ENCODE peak calls at places on chromosome 20, in eight cellular contexts. One of them, this sample, is unnamed. For H3K36me3, the result is how much of the 10 kb centered on the place peaks cover.

GRCh38 chr20:58497076-58497665 is 18.0 kb downstream of the APCDD1L start:
- DNase-seq in CD4-positive, alpha-beta memory T cell: no peak
- DNase-seq in stomach: no peak
- DNase-seq in right lobe of liver: no peak
- DNase-seq in naive thymus-derived CD4-positive, alpha-beta T cell: no peak
- DNase-seq in psoas muscle: no peak
- DNase-seq in small intestine: no peak
- DNase-seq in transverse colon: no peak
- DNase-seq in this sample: no peak

GRCh38 chr20:49320460-49320859 is 42.6 kb upstream of the ZNFX1 start:
- DNase-seq in naive thymus-derived CD4-positive, alpha-beta T cell: no peak
- DNase-seq in CD4-positive, alpha-beta memory T cell: no peak
- DNase-seq in stomach: no peak
- DNase-seq in psoas muscle: no peak
- DNase-seq in transverse colon: no peak
- DNase-seq in small intestine: peak
- DNase-seq in right lobe of liver: no peak
- DNase-seq in this sample: peak

GRCh38 chr20:47438464-47439381 is 63.0 kb upstream of the NCOA3 start:
- DNase-seq in small intestine: peak
- DNase-seq in right lobe of liver: no peak
- DNase-seq in stomach: no peak
- DNase-seq in CD4-positive, alpha-beta memory T cell: peak
- DNase-seq in naive thymus-derived CD4-positive, alpha-beta T cell: no peak
- DNase-seq in psoas muscle: no peak
- DNase-seq in transverse colon: peak
- DNase-seq in this sample: no peak

GRCh38 chr20:51366155-51366886 is 176.2 kb downstream of the NFATC2 start:
- DNase-seq in psoas muscle: peak
- DNase-seq in stomach: peak
- DNase-seq in CD4-positive, alpha-beta memory T cell: no peak
- DNase-seq in right lobe of liver: no peak
- DNase-seq in naive thymus-derived CD4-positive, alpha-beta T cell: no peak
- DNase-seq in small intestine: no peak
- DNase-seq in transverse colon: peak
- DNase-seq in this sample: peak

GRCh38 chr20:60372282-60372681 is 414.1 kb downstream of the CDH26 start:
- DNase-seq in stomach: no peak
- DNase-seq in transverse colon: no peak
- DNase-seq in right lobe of liver: no peak
- DNase-seq in naive thymus-derived CD4-positive, alpha-beta T cell: no peak
- DNase-seq in small intestine: no peak
- DNase-seq in psoas muscle: no peak
- DNase-seq in CD4-positive, alpha-beta memory T cell: no peak
- DNase-seq in this sample: no peak

GRCh38 chr20:59082077-59082740 is 39.6 kb upstream of the PRELID3B start:
- DNase-seq in stomach: no peak
- DNase-seq in psoas muscle: no peak
- DNase-seq in transverse colon: no peak
- DNase-seq in CD4-positive, alpha-beta memory T cell: no peak
- DNase-seq in naive thymus-derived CD4-positive, alpha-beta T cell: no peak
- DNase-seq in small intestine: peak
- DNase-seq in right lobe of liver: no peak
- DNase-seq in this sample: no peak

GRCh38 chr20:24208652-24209051 is 220.1 kb upstream of the GGTLC1 start:
- DNase-seq in CD4-positive, alpha-beta memory T cell: no peak
- DNase-seq in right lobe of liver: no peak
- DNase-seq in transverse colon: no peak
- DNase-seq in stomach: no peak
- DNase-seq in naive thymus-derived CD4-positive, alpha-beta T cell: no peak
- DNase-seq in small intestine: no peak
- DNase-seq in psoas muscle: no peak
- DNase-seq in this sample: no peak

GRCh38 chr20:49501917-49502316 is 19.4 kb upstream of the KCNB1 start:
- DNase-seq in right lobe of liver: no peak
- DNase-seq in naive thymus-derived CD4-positive, alpha-beta T cell: no peak
- DNase-seq in transverse colon: no peak
- DNase-seq in CD4-positive, alpha-beta memory T cell: no peak
- DNase-seq in small intestine: no peak
- DNase-seq in stomach: no peak
- DNase-seq in psoas muscle: peak
- DNase-seq in this sample: peak

GRCh38 chr20:12882832-12883506 is 125.8 kb upstream of the SPTLC3 start:
- DNase-seq in stomach: no peak
- DNase-seq in naive thymus-derived CD4-positive, alpha-beta T cell: no peak
- DNase-seq in psoas muscle: no peak
- DNase-seq in small intestine: no peak
- DNase-seq in transverse colon: no peak
- DNase-seq in CD4-positive, alpha-beta memory T cell: no peak
- DNase-seq in right lobe of liver: no peak
- DNase-seq in this sample: peak

GRCh38 chr20:49452011-49452482 is 30.4 kb downstream of the KCNB1 start:
- DNase-seq in right lobe of liver: peak
- DNase-seq in CD4-positive, alpha-beta memory T cell: no peak
- DNase-seq in naive thymus-derived CD4-positive, alpha-beta T cell: no peak
- DNase-seq in psoas muscle: peak
- DNase-seq in small intestine: no peak
- DNase-seq in transverse colon: no peak
- DNase-seq in stomach: no peak
- DNase-seq in this sample: no peak

GRCh38 chr20:20710847-20711315 is 1.6 kb downstream of the RALGAPA2 start:
- DNase-seq in small intestine: peak
- DNase-seq in psoas muscle: no peak
- DNase-seq in stomach: peak
- DNase-seq in naive thymus-derived CD4-positive, alpha-beta T cell: no peak
- DNase-seq in CD4-positive, alpha-beta memory T cell: peak
- DNase-seq in transverse colon: peak
- DNase-seq in right lobe of liver: peak
- DNase-seq in this sample: no peak

GRCh38 chr20:50267041-50267865 is 76.6 kb downstream of the CEBPB start:
- DNase-seq in CD4-positive, alpha-beta memory T cell: no peak
- DNase-seq in small intestine: peak
- DNase-seq in stomach: peak
- DNase-seq in right lobe of liver: no peak
- DNase-seq in psoas muscle: peak
- DNase-seq in transverse colon: peak
- DNase-seq in naive thymus-derived CD4-positive, alpha-beta T cell: no peak
- DNase-seq in this sample: peak

GRCh38 chr20:20213722-20214121 is 154.2 kb upstream of the INSM1 start:
- DNase-seq in psoas muscle: no peak
- DNase-seq in small intestine: no peak
- DNase-seq in transverse colon: no peak
- DNase-seq in stomach: no peak
- DNase-seq in right lobe of liver: no peak
- DNase-seq in naive thymus-derived CD4-positive, alpha-beta T cell: no peak
- DNase-seq in CD4-positive, alpha-beta memory T cell: no peak
- DNase-seq in this sample: no peak

GRCh38 chr20:43442310-43442880 is 15.3 kb upstream of the SRSF6 start:
- DNase-seq in stomach: no peak
- DNase-seq in naive thymus-derived CD4-positive, alpha-beta T cell: no peak
- DNase-seq in small intestine: no peak
- DNase-seq in psoas muscle: no peak
- DNase-seq in CD4-positive, alpha-beta memory T cell: no peak
- DNase-seq in transverse colon: no peak
- DNase-seq in right lobe of liver: no peak
- DNase-seq in this sample: no peak

GRCh38 chr20:8309638-8310037 is 177.6 kb downstream of the PLCB1 start:
- DNase-seq in CD4-positive, alpha-beta memory T cell: no peak
- DNase-seq in small intestine: no peak
- DNase-seq in transverse colon: no peak
- DNase-seq in right lobe of liver: no peak
- DNase-seq in stomach: no peak
- DNase-seq in psoas muscle: no peak
- DNase-seq in naive thymus-derived CD4-positive, alpha-beta T cell: no peak
- DNase-seq in this sample: no peak

GRCh38 chr20:58890454-58891075 is 38.0 kb downstream of the GNAS start:
- DNase-seq in CD4-positive, alpha-beta memory T cell: peak
- DNase-seq in transverse colon: peak
- DNase-seq in small intestine: peak
- DNase-seq in right lobe of liver: peak
- DNase-seq in stomach: peak
- DNase-seq in psoas muscle: peak
- DNase-seq in naive thymus-derived CD4-positive, alpha-beta T cell: peak
- DNase-seq in this sample: peak

GRCh38 chr20:63347950-63348827 is 13.0 kb downstream of the CHRNA4 start:
- DNase-seq in naive thymus-derived CD4-positive, alpha-beta T cell: no peak
- DNase-seq in transverse colon: no peak
- DNase-seq in CD4-positive, alpha-beta memory T cell: no peak
- DNase-seq in psoas muscle: no peak
- DNase-seq in stomach: no peak
- DNase-seq in right lobe of liver: no peak
- DNase-seq in small intestine: no peak
- DNase-seq in this sample: no peak

GRCh38 chr20:11698124-11698523 is 219.6 kb upstream of the BTBD3 start:
- DNase-seq in small intestine: no peak
- DNase-seq in stomach: no peak
- DNase-seq in right lobe of liver: no peak
- DNase-seq in naive thymus-derived CD4-positive, alpha-beta T cell: no peak
- DNase-seq in CD4-positive, alpha-beta memory T cell: no peak
- DNase-seq in psoas muscle: no peak
- DNase-seq in transverse colon: no peak
- DNase-seq in this sample: no peak

GRCh38 chr20:1735417-1736089 is 78.0 kb upstream of the SIRPG start:
- DNase-seq in psoas muscle: no peak
- DNase-seq in stomach: no peak
- DNase-seq in small intestine: no peak
- DNase-seq in right lobe of liver: peak
- DNase-seq in naive thymus-derived CD4-positive, alpha-beta T cell: no peak
- DNase-seq in CD4-positive, alpha-beta memory T cell: no peak
- DNase-seq in transverse colon: no peak
- DNase-seq in this sample: no peak

GRCh38 chr20:4829494-4830211 is 107.9 kb downstream of the PRND start:
- DNase-seq in stomach: no peak
- DNase-seq in naive thymus-derived CD4-positive, alpha-beta T cell: peak
- DNase-seq in CD4-positive, alpha-beta memory T cell: no peak
- DNase-seq in right lobe of liver: no peak
- DNase-seq in transverse colon: no peak
- DNase-seq in psoas muscle: no peak
- DNase-seq in small intestine: no peak
- DNase-seq in this sample: no peak

GRCh38 chr20:56503911-56504310 is 20.6 kb upstream of the FAM209A start:
- DNase-seq in stomach: no peak
- DNase-seq in right lobe of liver: no peak
- DNase-seq in small intestine: no peak
- DNase-seq in naive thymus-derived CD4-positive, alpha-beta T cell: no peak
- DNase-seq in transverse colon: no peak
- DNase-seq in CD4-positive, alpha-beta memory T cell: no peak
- DNase-seq in psoas muscle: no peak
- DNase-seq in this sample: no peak

GRCh38 chr20:4719190-4719589 is 2.5 kb upstream of the PRND start:
- DNase-seq in naive thymus-derived CD4-positive, alpha-beta T cell: no peak
- DNase-seq in small intestine: no peak
- DNase-seq in psoas muscle: no peak
- DNase-seq in right lobe of liver: no peak
- DNase-seq in transverse colon: no peak
- DNase-seq in CD4-positive, alpha-beta memory T cell: no peak
- DNase-seq in stomach: no peak
- DNase-seq in this sample: no peak

GRCh38 chr20:25280574-25281535 is 33.0 kb downstream of the PYGB start:
- DNase-seq in CD4-positive, alpha-beta memory T cell: no peak
- DNase-seq in stomach: peak
- DNase-seq in right lobe of liver: peak
- DNase-seq in naive thymus-derived CD4-positive, alpha-beta T cell: no peak
- DNase-seq in psoas muscle: peak
- DNase-seq in transverse colon: peak
- DNase-seq in small intestine: no peak
- DNase-seq in this sample: peak

DNA sequence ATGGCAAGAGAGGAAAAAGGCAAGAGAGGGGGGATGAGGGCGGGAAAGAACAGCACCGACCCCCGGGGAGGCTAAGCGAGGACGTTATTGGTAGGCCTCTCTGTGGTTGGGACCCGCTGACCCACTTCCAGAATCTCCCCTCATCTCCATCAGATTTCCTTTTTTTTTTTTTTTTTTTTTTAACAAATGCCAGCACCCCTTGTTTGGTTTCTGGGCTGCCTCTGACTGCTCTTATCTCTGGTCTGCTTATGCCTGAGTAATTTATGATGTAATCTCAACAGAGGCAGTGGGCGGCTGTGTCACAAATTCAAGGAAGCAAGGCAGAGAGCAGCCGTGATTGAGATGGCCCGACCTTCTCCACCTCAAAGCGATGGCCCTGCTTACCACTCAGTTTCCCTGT is 98.3 kb downstream of the ZNF217 start:
- DNase-seq in stomach: no peak
- DNase-seq in psoas muscle: no peak
- DNase-seq in naive thymus-derived CD4-positive, alpha-beta T cell: no peak
- DNase-seq in small intestine: no peak
- DNase-seq in CD4-positive, alpha-beta memory T cell: no peak
- DNase-seq in transverse colon: no peak
- DNase-seq in right lobe of liver: no peak
- DNase-seq in this sample: no peak
- H3K27ac ChIP-seq in stomach: no peak
- H3K27ac ChIP-seq in psoas muscle: no peak
- H3K27ac ChIP-seq in naive thymus-derived CD4-positive, alpha-beta T cell: no peak
- H3K27ac ChIP-seq in small intestine: no peak
- H3K27ac ChIP-seq in CD4-positive, alpha-beta memory T cell: no peak
- H3K27ac ChIP-seq in transverse colon: no peak
- H3K27ac ChIP-seq in right lobe of liver: no peak
- H3K27ac ChIP-seq in this sample: no peak

DNA sequence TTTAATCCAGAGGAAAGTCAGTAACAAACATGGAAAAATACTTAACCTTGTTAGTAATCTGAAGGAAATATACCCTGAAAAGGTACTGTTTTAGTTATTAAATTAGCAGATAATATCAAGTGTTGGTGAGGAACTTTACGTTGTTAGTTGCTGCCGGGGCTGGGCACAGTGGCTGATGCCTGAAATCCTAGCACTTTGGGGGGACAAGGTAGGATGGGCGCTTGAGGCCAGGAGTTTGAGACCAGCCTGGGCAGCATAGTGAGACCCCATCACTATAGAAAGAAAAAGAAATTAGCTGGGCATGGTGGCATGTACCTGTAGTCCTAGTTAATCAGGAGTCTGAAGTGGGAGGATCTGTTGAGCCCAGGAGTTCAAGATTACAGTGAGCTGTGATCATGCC is 72.7 kb upstream of the DYNLRB1 start:
- DNase-seq in CD4-positive, alpha-beta memory T cell: no peak
- DNase-seq in naive thymus-derived CD4-positive, alpha-beta T cell: no peak
- DNase-seq in psoas muscle: no peak
- DNase-seq in stomach: no peak
- DNase-seq in small intestine: no peak
- DNase-seq in transverse colon: no peak
- DNase-seq in right lobe of liver: no peak
- DNase-seq in this sample: no peak
- H3K36me3 ChIP-seq in CD4-positive, alpha-beta memory T cell: half or more
- H3K36me3 ChIP-seq in naive thymus-derived CD4-positive, alpha-beta T cell: under half
- H3K36me3 ChIP-seq in psoas muscle: under half
- H3K36me3 ChIP-seq in stomach: half or more
- H3K36me3 ChIP-seq in small intestine: under half
- H3K36me3 ChIP-seq in transverse colon: under half
- H3K36me3 ChIP-seq in right lobe of liver: half or more
- H3K36me3 ChIP-seq in this sample: half or more

GRCh38 chr20:36703530-36703929 is 42.4 kb downstream of the NDRG3 start:
- DNase-seq in small intestine: no peak
- DNase-seq in transverse colon: no peak
- DNase-seq in CD4-positive, alpha-beta memory T cell: no peak
- DNase-seq in naive thymus-derived CD4-positive, alpha-beta T cell: no peak
- DNase-seq in right lobe of liver: no peak
- DNase-seq in psoas muscle: no peak
- DNase-seq in stomach: no peak
- DNase-seq in this sample: no peak
- H3K27ac ChIP-seq in small intestine: no peak
- H3K27ac ChIP-seq in transverse colon: no peak
- H3K27ac ChIP-seq in CD4-positive, alpha-beta memory T cell: no peak
- H3K27ac ChIP-seq in naive thymus-derived CD4-positive, alpha-beta T cell: no peak
- H3K27ac ChIP-seq in right lobe of liver: no peak
- H3K27ac ChIP-seq in psoas muscle: no peak
- H3K27ac ChIP-seq in stomach: no peak
- H3K27ac ChIP-seq in this sample: no peak

GRCh38 chr20:6185268-6185667 is 62.4 kb upstream of the FERMT1 start:
- DNase-seq in naive thymus-derived CD4-positive, alpha-beta T cell: no peak
- DNase-seq in small intestine: no peak
- DNase-seq in right lobe of liver: no peak
- DNase-seq in CD4-positive, alpha-beta memory T cell: no peak
- DNase-seq in psoas muscle: no peak
- DNase-seq in transverse colon: no peak
- DNase-seq in stomach: no peak
- DNase-seq in this sample: no peak
- H3K36me3 ChIP-seq in naive thymus-derived CD4-positive, alpha-beta T cell: under half
- H3K36me3 ChIP-seq in small intestine: under half
- H3K36me3 ChIP-seq in right lobe of liver: under half
- H3K36me3 ChIP-seq in CD4-positive, alpha-beta memory T cell: under half
- H3K36me3 ChIP-seq in psoas muscle: under half
- H3K36me3 ChIP-seq in transverse colon: under half
- H3K36me3 ChIP-seq in stomach: under half
- H3K36me3 ChIP-seq in this sample: under half

This sample was measured in SJSA1.